ENCODE peak calls at places on chromosome 10, in four cellular contexts. C is nephron progenitor cell, T is NCI-H1930, S is tibial nerve. Y is an unnamed sample.
A peak's percentile ranks its signal among the peaks of the same experiment; 100 is the strongest.

GRCh38 chr10:43867667-43868361 is 219.1 kb upstream of the ZNF32 start:
- DNase-seq in T (no peak), C (no peak), S (no peak), Y (no peak)

GRCh38 chr10:1217661-1218060 is 161.5 kb downstream of the WDR37 start:
- DNase-seq in T (no peak), S (no peak), C (no peak), Y (no peak)

GRCh38 chr10:14391342-14391741 is 60.6 kb upstream of the FRMD4A start:
- DNase-seq in T (no peak), C (no peak), S (no peak), Y (no peak)

GRCh38 chr10:61708841-61709240 is 46.1 kb downstream of the CABCOCO1 start:
- DNase-seq in T (no peak), S (no peak), C (no peak), Y (no peak)

GRCh38 chr10:28891058-28891713 is 213.9 kb downstream of the BAMBI start:
- DNase-seq in T (no peak), C (no peak), S (no peak), Y (no peak)

GRCh38 chr10:2619472-2619871 is 447.9 kb upstream of the PFKP start:
- DNase-seq in T (no peak), C (peak; percentile 16), S (no peak), Y (peak; percentile 50)

GRCh38 chr10:78437407-78437768 is 403.7 kb downstream of the RPS24 start:
- DNase-seq in T (no peak), S (no peak), C (no peak), Y (peak; percentile 33)

GRCh38 chr10:80486785-80487421 is 32.8 kb downstream of the TSPAN14 start:
- DNase-seq in T (no peak), C (no peak), S (no peak), Y (no peak)

GRCh38 chr10:7480742-7481381 is 70.0 kb upstream of the SFMBT2 start:
- DNase-seq in C (no peak), S (no peak), T (no peak), Y (peak; percentile 85)

GRCh38 chr10:13276749-13277394 is 23.0 kb downstream of the PHYH start:
- DNase-seq in C (no peak), S (peak; percentile 19), T (no peak), Y (peak; percentile 15)

GRCh38 chr10:2949948-2950354 is 117.4 kb upstream of the PFKP start:
- DNase-seq in S (no peak), C (no peak), T (no peak), Y (no peak)

GRCh38 chr10:43648083-43648391 is 644 bp downstream of the ZNF32 start:
- DNase-seq in C (no peak), T (no peak), S (no peak), Y (peak; percentile 26)

GRCh38 chr10:50416181-50416824 is 165.0 kb upstream of the ASAH2 start:
- DNase-seq in T (no peak), S (no peak), C (no peak), Y (peak; percentile 17)

GRCh38 chr10:69901623-69902505 is 100.2 kb downstream of the COL13A1 start:
- DNase-seq in C (peak; percentile 72), S (peak; percentile 39), T (peak; percentile 15), Y (peak; percentile 44)

GRCh38 chr10:89301231-89301630 is 615 bp upstream of the IFIT2 start:
- DNase-seq in C (no peak), T (no peak), S (peak; percentile 51), Y (peak; percentile 94)

GRCh38 chr10:1150638-1150955 is 94.4 kb downstream of the WDR37 start:
- DNase-seq in T (no peak), C (no peak), S (no peak), Y (no peak)

GRCh38 chr10:74799840-74800239 is 26.6 kb upstream of the KAT6B start:
- DNase-seq in C (no peak), T (no peak), S (no peak), Y (peak; percentile 86)

GRCh38 chr10:4812952-4813351 is 13.1 kb upstream of the AKR1E2 start:
- DNase-seq in C (no peak), T (no peak), S (no peak), Y (no peak)

GRCh38 chr10:50937230-50937907 is 51.9 kb upstream of the A1CF start:
- DNase-seq in S (no peak), C (no peak), T (no peak), Y (peak; percentile 55)

GRCh38 chr10:44955408-44956070 is 4.1 kb upstream of the RASSF4 start:
- DNase-seq in T (no peak), S (peak; percentile 87), C (no peak), Y (no peak)

GRCh38 chr10:111261066-111261465 is 184.2 kb downstream of the ADRA2A start:
- DNase-seq in C (no peak), S (no peak), T (no peak), Y (no peak)

GRCh38 chr10:129970404-129971364 is 6.6 kb upstream of the EBF3 start:
- DNase-seq in C (peak; percentile 31), T (no peak), S (no peak), Y (no peak)

GRCh38 chr10:33722067-33722466 is 387.6 kb upstream of the NRP1 start:
- DNase-seq in T (no peak), S (no peak), C (no peak), Y (no peak)

Y was measured in Kasumi-1.